ENCODE peak calls at places on chromosome 1, in seven cellular contexts. One of them, this sample, is unnamed.

GRCh38 chr1:230939806-230940489 is 38.7 kb downstream of the TTC13 start:
- DNase-seq in T follicular helper cell: no peak
- DNase-seq in astrocyte of the hippocampus: no peak
- DNase-seq in Daoy: no peak
- DNase-seq in IMR-90: no peak
- DNase-seq in activated CD4-positive, alpha-beta T cell treated with anti-CD3 and anti-CD28 coated beads for 48 hours: no peak
- DNase-seq in fibroblast of the conjunctiva: no peak
- DNase-seq in this sample: peak

GRCh38 chr1:37167479-37167878 is 133.2 kb upstream of the GRIK3 start:
- DNase-seq in T follicular helper cell: no peak
- DNase-seq in astrocyte of the hippocampus: no peak
- DNase-seq in Daoy: no peak
- DNase-seq in IMR-90: no peak
- DNase-seq in activated CD4-positive, alpha-beta T cell treated with anti-CD3 and anti-CD28 coated beads for 48 hours: no peak
- DNase-seq in fibroblast of the conjunctiva: no peak
- DNase-seq in this sample: no peak

GRCh38 chr1:203275656-203276272 is 29.6 kb upstream of the BTG2 start:
- DNase-seq in T follicular helper cell: no peak
- DNase-seq in astrocyte of the hippocampus: no peak
- DNase-seq in Daoy: no peak
- DNase-seq in IMR-90: no peak
- DNase-seq in activated CD4-positive, alpha-beta T cell treated with anti-CD3 and anti-CD28 coated beads for 48 hours: no peak
- DNase-seq in fibroblast of the conjunctiva: no peak
- DNase-seq in this sample: no peak

GRCh38 chr1:106268070-106268469 is 788.4 kb upstream of the PRMT6 start:
- DNase-seq in T follicular helper cell: no peak
- DNase-seq in astrocyte of the hippocampus: peak
- DNase-seq in Daoy: peak
- DNase-seq in IMR-90: no peak
- DNase-seq in activated CD4-positive, alpha-beta T cell treated with anti-CD3 and anti-CD28 coated beads for 48 hours: no peak
- DNase-seq in fibroblast of the conjunctiva: no peak
- DNase-seq in this sample: no peak

GRCh38 chr1:98328855-98329254 is 332.7 kb upstream of the SNX7 start:
- DNase-seq in T follicular helper cell: no peak
- DNase-seq in astrocyte of the hippocampus: no peak
- DNase-seq in Daoy: no peak
- DNase-seq in IMR-90: no peak
- DNase-seq in activated CD4-positive, alpha-beta T cell treated with anti-CD3 and anti-CD28 coated beads for 48 hours: no peak
- DNase-seq in fibroblast of the conjunctiva: no peak
- DNase-seq in this sample: no peak

GRCh38 chr1:173474097-173474779 is 2.9 kb upstream of the PRDX6 start:
- DNase-seq in T follicular helper cell: no peak
- DNase-seq in astrocyte of the hippocampus: peak
- DNase-seq in Daoy: no peak
- DNase-seq in IMR-90: peak
- DNase-seq in activated CD4-positive, alpha-beta T cell treated with anti-CD3 and anti-CD28 coated beads for 48 hours: no peak
- DNase-seq in fibroblast of the conjunctiva: no peak
- DNase-seq in this sample: no peak

GRCh38 chr1:12011998-12012397 is 7.3 kb upstream of the MIIP start:
- DNase-seq in T follicular helper cell: no peak
- DNase-seq in astrocyte of the hippocampus: no peak
- DNase-seq in Daoy: no peak
- DNase-seq in IMR-90: no peak
- DNase-seq in activated CD4-positive, alpha-beta T cell treated with anti-CD3 and anti-CD28 coated beads for 48 hours: no peak
- DNase-seq in fibroblast of the conjunctiva: no peak
- DNase-seq in this sample: no peak

GRCh38 chr1:215905493-215906095 is 338.5 kb downstream of the KCTD3 start:
- DNase-seq in T follicular helper cell: no peak
- DNase-seq in astrocyte of the hippocampus: no peak
- DNase-seq in Daoy: no peak
- DNase-seq in IMR-90: peak
- DNase-seq in activated CD4-positive, alpha-beta T cell treated with anti-CD3 and anti-CD28 coated beads for 48 hours: no peak
- DNase-seq in fibroblast of the conjunctiva: peak
- DNase-seq in this sample: no peak

GRCh38 chr1:92194516-92194915 is 23.2 kb upstream of the C1orf146 start:
- DNase-seq in T follicular helper cell: no peak
- DNase-seq in astrocyte of the hippocampus: no peak
- DNase-seq in Daoy: no peak
- DNase-seq in IMR-90: peak
- DNase-seq in activated CD4-positive, alpha-beta T cell treated with anti-CD3 and anti-CD28 coated beads for 48 hours: no peak
- DNase-seq in fibroblast of the conjunctiva: no peak
- DNase-seq in this sample: no peak

GRCh38 chr1:23718482-23718881 is 24.8 kb upstream of the ELOA start:
- DNase-seq in T follicular helper cell: no peak
- DNase-seq in astrocyte of the hippocampus: peak
- DNase-seq in Daoy: peak
- DNase-seq in IMR-90: peak
- DNase-seq in activated CD4-positive, alpha-beta T cell treated with anti-CD3 and anti-CD28 coated beads for 48 hours: no peak
- DNase-seq in fibroblast of the conjunctiva: no peak
- DNase-seq in this sample: peak

GRCh38 chr1:109096110-109096509 is 5.5 kb downstream of the TMEM167B start:
- DNase-seq in T follicular helper cell: no peak
- DNase-seq in astrocyte of the hippocampus: no peak
- DNase-seq in Daoy: no peak
- DNase-seq in IMR-90: no peak
- DNase-seq in activated CD4-positive, alpha-beta T cell treated with anti-CD3 and anti-CD28 coated beads for 48 hours: no peak
- DNase-seq in fibroblast of the conjunctiva: no peak
- DNase-seq in this sample: no peak

This sample was measured in SW480.